ENCODE peak calls at places on chromosomes 6 and 20, in seven cellular contexts. One of them, this sample, is unnamed.

GRCh38 chr6:27678449-27678848 is 205.5 kb upstream of the ZNF184 start:
- DNase-seq in keratinocyte: no peak
- DNase-seq in neural progenitor cell: no peak
- DNase-seq in hepatocyte: peak; percentile 54
- DNase-seq in PC-9: no peak
- DNase-seq in PC-3: no peak
- DNase-seq in fibroblast of lung: no peak
- DNase-seq in this sample: no peak

GRCh38 chr6:14429396-14429795 is 311.8 kb downstream of the CD83 start:
- DNase-seq in hepatocyte: no peak
- DNase-seq in fibroblast of lung: no peak
- DNase-seq in PC-3: no peak
- DNase-seq in PC-9: no peak
- DNase-seq in keratinocyte: no peak
- DNase-seq in neural progenitor cell: peak; percentile 41
- DNase-seq in this sample: no peak

GRCh38 chr20:44956410-44956809 is 3.8 kb downstream of the TOMM34 start:
- DNase-seq in neural progenitor cell: no peak
- DNase-seq in keratinocyte: no peak
- DNase-seq in fibroblast of lung: no peak
- DNase-seq in hepatocyte: peak; percentile 18
- DNase-seq in PC-3: no peak
- DNase-seq in PC-9: no peak
- DNase-seq in this sample: no peak

GRCh38 chr6:106899697-106900096 is 74.8 kb downstream of the CD24 start:
- DNase-seq in PC-9: no peak
- DNase-seq in neural progenitor cell: no peak
- DNase-seq in keratinocyte: no peak
- DNase-seq in hepatocyte: no peak
- DNase-seq in fibroblast of lung: no peak
- DNase-seq in PC-3: no peak
- DNase-seq in this sample: no peak

GRCh38 chr6:16227048-16227562 is 11.3 kb upstream of the GMPR start:
- DNase-seq in keratinocyte: no peak
- DNase-seq in neural progenitor cell: no peak
- DNase-seq in PC-9: no peak
- DNase-seq in hepatocyte: no peak
- DNase-seq in PC-3: no peak
- DNase-seq in fibroblast of lung: no peak
- DNase-seq in this sample: no peak

GRCh38 chr20:3687655-3688054 is 5.8 kb upstream of the ADAM33 start:
- DNase-seq in PC-3: peak; percentile 35
- DNase-seq in hepatocyte: no peak
- DNase-seq in keratinocyte: no peak
- DNase-seq in PC-9: no peak
- DNase-seq in fibroblast of lung: peak; percentile 72
- DNase-seq in neural progenitor cell: peak; percentile 48
- DNase-seq in this sample: peak; percentile 98

GRCh38 chr6:53718597-53719460 is 53.3 kb upstream of the KLHL31 start:
- DNase-seq in PC-9: peak; percentile 33
- DNase-seq in fibroblast of lung: peak; percentile 79
- DNase-seq in PC-3: peak; percentile 88
- DNase-seq in keratinocyte: peak; percentile 32
- DNase-seq in neural progenitor cell: peak; percentile 85
- DNase-seq in hepatocyte: peak; percentile 89
- DNase-seq in this sample: no peak

GRCh38 chr6:92047886-92048285 is 1371.5 kb downstream of the EPHA7 start:
- DNase-seq in PC-3: no peak
- DNase-seq in hepatocyte: no peak
- DNase-seq in keratinocyte: no peak
- DNase-seq in PC-9: no peak
- DNase-seq in neural progenitor cell: peak; percentile 34
- DNase-seq in fibroblast of lung: no peak
- DNase-seq in this sample: no peak

GRCh38 chr6:70651326-70651905 is 16.3 kb upstream of the SMAP1 start:
- DNase-seq in keratinocyte: no peak
- DNase-seq in neural progenitor cell: no peak
- DNase-seq in PC-9: no peak
- DNase-seq in PC-3: peak; percentile 1
- DNase-seq in hepatocyte: no peak
- DNase-seq in fibroblast of lung: no peak
- DNase-seq in this sample: no peak

GRCh38 chr6:32442977-32443552 is 3.4 kb downstream of the HLA-DRA start:
- DNase-seq in keratinocyte: no peak
- DNase-seq in fibroblast of lung: no peak
- DNase-seq in neural progenitor cell: no peak
- DNase-seq in PC-3: no peak
- DNase-seq in hepatocyte: no peak
- DNase-seq in PC-9: no peak
- DNase-seq in this sample: peak; percentile 44

GRCh38 chr6:75480425-75480824 is 13.2 kb downstream of the FILIP1 start:
- DNase-seq in keratinocyte: no peak
- DNase-seq in PC-9: no peak
- DNase-seq in hepatocyte: no peak
- DNase-seq in fibroblast of lung: peak; percentile 30
- DNase-seq in neural progenitor cell: no peak
- DNase-seq in PC-3: no peak
- DNase-seq in this sample: no peak

GRCh38 chr20:58450259-58450658 is 61.2 kb downstream of the VAPB start:
- DNase-seq in PC-3: no peak
- DNase-seq in neural progenitor cell: no peak
- DNase-seq in PC-9: no peak
- DNase-seq in keratinocyte: no peak
- DNase-seq in fibroblast of lung: no peak
- DNase-seq in hepatocyte: no peak
- DNase-seq in this sample: no peak

GRCh38 chr6:168270274-168271174 is 49.1 kb downstream of the DACT2 start:
- DNase-seq in PC-3: no peak
- DNase-seq in fibroblast of lung: no peak
- DNase-seq in neural progenitor cell: no peak
- DNase-seq in hepatocyte: no peak
- DNase-seq in PC-9: no peak
- DNase-seq in keratinocyte: no peak
- DNase-seq in this sample: no peak

GRCh38 chr6:7136859-7137334 is 29.1 kb downstream of the RREB1 start:
- DNase-seq in neural progenitor cell: no peak
- DNase-seq in PC-3: no peak
- DNase-seq in PC-9: no peak
- DNase-seq in keratinocyte: no peak
- DNase-seq in hepatocyte: no peak
- DNase-seq in fibroblast of lung: no peak
- DNase-seq in this sample: no peak

GRCh38 chr6:109187399-109188114 is 92.2 kb downstream of the CEP57L1 start:
- DNase-seq in neural progenitor cell: peak; percentile 66
- DNase-seq in keratinocyte: no peak
- DNase-seq in hepatocyte: peak; percentile 73
- DNase-seq in PC-9: peak; percentile 60
- DNase-seq in fibroblast of lung: peak; percentile 49
- DNase-seq in PC-3: peak; percentile 72
- DNase-seq in this sample: no peak

GRCh38 chr6:5050009-5050408 is 35.1 kb upstream of the PPP1R3G start:
- DNase-seq in PC-3: no peak
- DNase-seq in PC-9: no peak
- DNase-seq in neural progenitor cell: no peak
- DNase-seq in fibroblast of lung: no peak
- DNase-seq in hepatocyte: no peak
- DNase-seq in keratinocyte: no peak
- DNase-seq in this sample: no peak

GRCh38 chr6:16327777-16328325 is 89.5 kb downstream of the GMPR start:
- DNase-seq in hepatocyte: no peak
- DNase-seq in PC-3: no peak
- DNase-seq in fibroblast of lung: no peak
- DNase-seq in keratinocyte: no peak
- DNase-seq in PC-9: no peak
- DNase-seq in neural progenitor cell: no peak
- DNase-seq in this sample: no peak

GRCh38 chr20:44571367-44571766 is 11.0 kb upstream of the PKIG start:
- DNase-seq in neural progenitor cell: no peak
- DNase-seq in keratinocyte: no peak
- DNase-seq in PC-3: no peak
- DNase-seq in hepatocyte: no peak
- DNase-seq in PC-9: no peak
- DNase-seq in fibroblast of lung: no peak
- DNase-seq in this sample: no peak

GRCh38 chr6:111533087-111533784 is 50.2 kb upstream of the REV3L start:
- DNase-seq in hepatocyte: no peak
- DNase-seq in PC-9: no peak
- DNase-seq in PC-3: no peak
- DNase-seq in neural progenitor cell: no peak
- DNase-seq in fibroblast of lung: no peak
- DNase-seq in keratinocyte: no peak
- DNase-seq in this sample: no peak
- H2AFZ ChIP-seq in hepatocyte: no peak overlapping the region
- H2AFZ ChIP-seq in PC-9: no peak overlapping the region
- H2AFZ ChIP-seq in PC-3: no peak overlapping the region
- H2AFZ ChIP-seq in neural progenitor cell: no peak overlapping the region
- H2AFZ ChIP-seq in fibroblast of lung: no peak overlapping the region
- H2AFZ ChIP-seq in keratinocyte: no peak overlapping the region
- H2AFZ ChIP-seq in this sample: no peak overlapping the region

DNA sequence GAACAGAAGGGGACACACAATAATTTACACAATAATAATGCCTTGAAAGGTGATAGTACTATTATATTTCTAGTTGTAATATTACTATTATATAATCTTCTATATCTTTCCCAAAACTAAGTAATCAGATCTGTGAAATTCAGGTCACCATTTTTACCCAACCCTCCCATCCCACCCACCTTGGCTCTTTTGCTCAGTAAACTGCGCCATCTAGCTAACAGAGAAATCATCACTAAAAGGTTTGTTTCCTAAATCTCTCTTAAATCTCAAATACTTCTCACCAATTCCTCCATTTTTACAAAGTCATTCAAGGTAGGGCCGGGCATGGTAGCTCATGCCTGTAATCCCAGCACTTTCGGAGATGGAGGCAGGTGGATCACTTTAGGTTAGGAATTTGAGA is 83.4 kb downstream of the CDK19 start:
- DNase-seq in hepatocyte: no peak
- DNase-seq in PC-3: no peak
- DNase-seq in fibroblast of lung: no peak
- DNase-seq in PC-9: no peak
- DNase-seq in neural progenitor cell: no peak
- DNase-seq in keratinocyte: no peak
- DNase-seq in this sample: no peak
- TF ChIP-seq CTCF in hepatocyte: no peak
- TF ChIP-seq CTCF in PC-3: no peak
- TF ChIP-seq CTCF in fibroblast of lung: no peak
- TF ChIP-seq CTCF in PC-9: no peak
- TF ChIP-seq CTCF in neural progenitor cell: no peak
- TF ChIP-seq CTCF in keratinocyte: no peak
- TF ChIP-seq CTCF in this sample: no peak

GRCh38 chr6:148624025-148624424 is 122.8 kb upstream of the UST start:
- DNase-seq in fibroblast of lung: peak; percentile 20
- DNase-seq in neural progenitor cell: no peak
- DNase-seq in PC-9: no peak
- DNase-seq in hepatocyte: no peak
- DNase-seq in PC-3: no peak
- DNase-seq in keratinocyte: no peak
- DNase-seq in this sample: no peak

GRCh38 chr6:148629197-148629909 is 117.5 kb upstream of the UST start:
- DNase-seq in neural progenitor cell: no peak
- DNase-seq in hepatocyte: no peak
- DNase-seq in PC-3: no peak
- DNase-seq in PC-9: no peak
- DNase-seq in fibroblast of lung: peak; percentile 11
- DNase-seq in keratinocyte: no peak
- DNase-seq in this sample: peak; percentile 92

GRCh38 chr6:148629910-148630470 is 116.8 kb upstream of the UST start:
- DNase-seq in hepatocyte: no peak
- DNase-seq in fibroblast of lung: peak; percentile 23
- DNase-seq in PC-3: no peak
- DNase-seq in PC-9: no peak
- DNase-seq in keratinocyte: no peak
- DNase-seq in neural progenitor cell: no peak
- DNase-seq in this sample: no peak

GRCh38 chr6:148628251-148628650 is 118.6 kb upstream of the UST start:
- DNase-seq in fibroblast of lung: no peak
- DNase-seq in neural progenitor cell: peak; percentile 12
- DNase-seq in hepatocyte: no peak
- DNase-seq in keratinocyte: no peak
- DNase-seq in PC-3: no peak
- DNase-seq in PC-9: no peak
- DNase-seq in this sample: no peak
- H2AFZ ChIP-seq in fibroblast of lung: no peak overlapping the region
- H2AFZ ChIP-seq in neural progenitor cell: no peak overlapping the region
- H2AFZ ChIP-seq in hepatocyte: no peak overlapping the region
- H2AFZ ChIP-seq in keratinocyte: no peak overlapping the region
- H2AFZ ChIP-seq in PC-3: no peak overlapping the region
- H2AFZ ChIP-seq in PC-9: no peak overlapping the region
- H2AFZ ChIP-seq in this sample: no peak overlapping the region

GRCh38 chr20:43191946-43192847 is 2.5 kb upstream of the PTPRT start:
- DNase-seq in PC-9: peak; percentile 29
- DNase-seq in PC-3: peak; percentile 42
- DNase-seq in fibroblast of lung: no peak
- DNase-seq in keratinocyte: no peak
- DNase-seq in hepatocyte: peak; percentile 38
- DNase-seq in neural progenitor cell: peak; percentile 73
- DNase-seq in this sample: peak; percentile 96
- TF ChIP-seq CTCF in PC-9: peak; percentile 57
- TF ChIP-seq CTCF in PC-3: peak; percentile 67
- TF ChIP-seq CTCF in fibroblast of lung: no peak
- TF ChIP-seq CTCF in keratinocyte: peak; percentile 72
- TF ChIP-seq CTCF in hepatocyte: peak; percentile 47
- TF ChIP-seq CTCF in neural progenitor cell: peak; percentile 72
- TF ChIP-seq CTCF in this sample: peak; percentile 44